ENCODE peak calls at places on chromosome 9, in seven cellular contexts. N is globus pallidus, H is OCI-M1, F is SW480, X is fibroblast of mammary gland, B is neural crest cell, L is RWPE1. I is an unnamed sample.

GRCh38 chr9:129338701-129339445 is 160.8 kb upstream of the IER5L start:
- DNase-seq in X (peak), F (no peak), B (no peak), L (no peak), H (no peak), N (no peak), I (no peak)

GRCh38 chr9:36341936-36342577 is 58.0 kb downstream of the RNF38 start:
- DNase-seq in H (no peak), N (no peak), B (no peak), X (peak), L (no peak), F (no peak), I (no peak)

GRCh38 chr9:137025120-137025966 is 2.7 kb downstream of the ABCA2 start:
- DNase-seq in N (peak), L (peak), X (no peak), H (no peak), F (peak), B (peak), I (peak)

GRCh38 chr9:129701549-129701948 is 36.1 kb downstream of the PRRX2 start:
- DNase-seq in F (no peak), B (no peak), X (no peak), N (no peak), L (no peak), H (no peak), I (no peak)

GRCh38 chr9:37942616-37943328 is 38.8 kb upstream of the SLC25A51 start:
- DNase-seq in L (no peak), B (no peak), X (no peak), N (no peak), F (no peak), H (no peak), I (no peak)

GRCh38 chr9:89507626-89508025 is 9.7 kb upstream of the SEMA4D start:
- DNase-seq in B (no peak), L (no peak), X (no peak), H (no peak), F (no peak), N (no peak), I (no peak)

GRCh38 chr9:121819511-121820231 is 168.2 kb downstream of the DAB2IP start:
- DNase-seq in H (peak), L (peak), F (no peak), X (peak), N (no peak), B (peak), I (no peak)

GRCh38 chr9:91777437-91777836 is 172.6 kb downstream of the ROR2 start:
- DNase-seq in H (no peak), F (no peak), L (no peak), N (no peak), X (peak), B (no peak), I (no peak)

GRCh38 chr9:99184073-99184426 is 37.7 kb downstream of the ALG2 start:
- DNase-seq in H (no peak), N (no peak), L (no peak), B (no peak), X (no peak), F (no peak), I (no peak)

GRCh38 chr9:27176971-27177370 is 67.9 kb downstream of the TEK start:
- DNase-seq in F (no peak), B (no peak), H (no peak), N (no peak), X (no peak), L (no peak), I (no peak)

GRCh38 chr9:123465304-123465703 is 109.3 kb downstream of the CRB2 start:
- DNase-seq in L (no peak), X (no peak), H (no peak), F (peak), N (no peak), B (no peak), I (no peak)

GRCh38 chr9:36632892-36633291 is 60.2 kb downstream of the MELK start:
- DNase-seq in H (peak), B (no peak), N (peak), F (peak), L (peak), X (peak), I (peak)

GRCh38 chr9:126452036-126452595 is 125.5 kb downstream of the MVB12B start:
- DNase-seq in X (no peak), N (no peak), L (no peak), H (no peak), B (no peak), F (no peak), I (no peak)

GRCh38 chr9:126502417-126503332 is 111.1 kb upstream of the LMX1B start:
- DNase-seq in B (no peak), N (no peak), F (peak), X (no peak), L (no peak), H (no peak), I (no peak)

GRCh38 chr9:115106642-115107041 is 11.3 kb downstream of the TNC start:
- DNase-seq in X (peak), N (no peak), H (peak), B (no peak), F (no peak), L (no peak), I (no peak)

GRCh38 chr9:35518212-35518917 is 28.5 kb downstream of the RUSC2 start:
- DNase-seq in F (peak), N (no peak), L (peak), B (no peak), X (peak), H (no peak), I (peak)

GRCh38 chr9:87873607-87874319 is 8.9 kb upstream of the SPATA31E1 start:
- DNase-seq in B (no peak), H (no peak), L (no peak), X (no peak), F (no peak), N (no peak), I (no peak)

GRCh38 chr9:88476491-88477271 is 58.3 kb upstream of the NXNL2 start:
- DNase-seq in H (no peak), B (no peak), N (no peak), F (no peak), L (no peak), X (peak), I (no peak)

GRCh38 chr9:36967997-36968396 is 66.1 kb downstream of the PAX5 start:
- DNase-seq in N (no peak), L (no peak), X (no peak), F (no peak), B (no peak), H (no peak), I (no peak)

GRCh38 chr9:79583957-79584654 is 12.3 kb downstream of the TLE4 start:
- DNase-seq in N (no peak), X (no peak), L (no peak), B (no peak), F (no peak), H (peak), I (peak)

GRCh38 chr9:99192786-99193465 is 28.8 kb downstream of the ALG2 start:
- DNase-seq in X (peak), F (no peak), B (no peak), N (no peak), L (no peak), H (peak), I (no peak)